ENCODE peak calls at places on chromosomes 7 and 10, in six cellular contexts. One of them, this sample, is unnamed.

GRCh38 chr7:95045236-95045923 is 138.0 kb downstream of the PPP1R9A start:
- DNase-seq in CD4-positive, CD25-positive, alpha-beta regulatory T cell: no peak
- DNase-seq in GM23248: peak
- DNase-seq in psoas muscle: no peak
- DNase-seq in DND-41: no peak
- DNase-seq in left ventricle myocardium inferior: no peak
- DNase-seq in this sample: no peak

GRCh38 chr7:5796076-5796475 is 14.6 kb upstream of the RNF216 start:
- DNase-seq in CD4-positive, CD25-positive, alpha-beta regulatory T cell: no peak
- DNase-seq in DND-41: no peak
- DNase-seq in left ventricle myocardium inferior: no peak
- DNase-seq in GM23248: no peak
- DNase-seq in psoas muscle: no peak
- DNase-seq in this sample: no peak

GRCh38 chr7:69868921-69869320 is 270.6 kb downstream of the AUTS2 start:
- DNase-seq in psoas muscle: no peak
- DNase-seq in GM23248: no peak
- DNase-seq in DND-41: no peak
- DNase-seq in left ventricle myocardium inferior: no peak
- DNase-seq in CD4-positive, CD25-positive, alpha-beta regulatory T cell: no peak
- DNase-seq in this sample: no peak

GRCh38 chr7:110960811-110961210 is 130.1 kb upstream of the LRRN3 start:
- DNase-seq in left ventricle myocardium inferior: no peak
- DNase-seq in psoas muscle: no peak
- DNase-seq in GM23248: peak
- DNase-seq in DND-41: no peak
- DNase-seq in CD4-positive, CD25-positive, alpha-beta regulatory T cell: no peak
- DNase-seq in this sample: no peak

GRCh38 chr7:88456490-88456889 is 149.8 kb upstream of the STEAP4 start:
- DNase-seq in DND-41: no peak
- DNase-seq in left ventricle myocardium inferior: no peak
- DNase-seq in CD4-positive, CD25-positive, alpha-beta regulatory T cell: no peak
- DNase-seq in GM23248: no peak
- DNase-seq in psoas muscle: no peak
- DNase-seq in this sample: no peak

GRCh38 chr10:18312385-18313145 is 172.3 kb downstream of the CACNB2 start:
- DNase-seq in GM23248: peak
- DNase-seq in psoas muscle: no peak
- DNase-seq in CD4-positive, CD25-positive, alpha-beta regulatory T cell: peak
- DNase-seq in left ventricle myocardium inferior: no peak
- DNase-seq in DND-41: peak
- DNase-seq in this sample: no peak

GRCh38 chr10:79178614-79179403 is 110.0 kb downstream of the ZMIZ1 start:
- DNase-seq in left ventricle myocardium inferior: no peak
- DNase-seq in GM23248: peak
- DNase-seq in psoas muscle: peak
- DNase-seq in DND-41: no peak
- DNase-seq in CD4-positive, CD25-positive, alpha-beta regulatory T cell: no peak
- DNase-seq in this sample: peak

GRCh38 chr7:132113536-132114409 is 462.5 kb downstream of the PLXNA4 start:
- DNase-seq in CD4-positive, CD25-positive, alpha-beta regulatory T cell: no peak
- DNase-seq in left ventricle myocardium inferior: no peak
- DNase-seq in GM23248: no peak
- DNase-seq in DND-41: no peak
- DNase-seq in psoas muscle: no peak
- DNase-seq in this sample: no peak

GRCh38 chr10:99976886-99977391 is 32.8 kb downstream of the DNMBP start:
- DNase-seq in psoas muscle: no peak
- DNase-seq in GM23248: peak
- DNase-seq in left ventricle myocardium inferior: no peak
- DNase-seq in CD4-positive, CD25-positive, alpha-beta regulatory T cell: no peak
- DNase-seq in DND-41: no peak
- DNase-seq in this sample: no peak

GRCh38 chr10:99975106-99975829 is 34.5 kb downstream of the DNMBP start:
- DNase-seq in CD4-positive, CD25-positive, alpha-beta regulatory T cell: no peak
- DNase-seq in left ventricle myocardium inferior: no peak
- DNase-seq in DND-41: no peak
- DNase-seq in psoas muscle: no peak
- DNase-seq in GM23248: no peak
- DNase-seq in this sample: no peak

GRCh38 chr10:99975942-99976809 is 33.6 kb downstream of the DNMBP start:
- DNase-seq in psoas muscle: no peak
- DNase-seq in CD4-positive, CD25-positive, alpha-beta regulatory T cell: no peak
- DNase-seq in GM23248: peak
- DNase-seq in left ventricle myocardium inferior: no peak
- DNase-seq in DND-41: no peak
- DNase-seq in this sample: no peak

GRCh38 chr10:99979066-99979685 is 30.6 kb downstream of the DNMBP start:
- DNase-seq in psoas muscle: no peak
- DNase-seq in DND-41: no peak
- DNase-seq in left ventricle myocardium inferior: no peak
- DNase-seq in CD4-positive, CD25-positive, alpha-beta regulatory T cell: no peak
- DNase-seq in GM23248: no peak
- DNase-seq in this sample: no peak

GRCh38 chr10:99977916-99978315 is 31.8 kb downstream of the DNMBP start:
- DNase-seq in GM23248: peak
- DNase-seq in CD4-positive, CD25-positive, alpha-beta regulatory T cell: no peak
- DNase-seq in psoas muscle: no peak
- DNase-seq in DND-41: no peak
- DNase-seq in left ventricle myocardium inferior: no peak
- DNase-seq in this sample: no peak
- H3K4me3 ChIP-seq in GM23248: peak
- H3K4me3 ChIP-seq in CD4-positive, CD25-positive, alpha-beta regulatory T cell: no peak
- H3K4me3 ChIP-seq in psoas muscle: no peak
- H3K4me3 ChIP-seq in DND-41: no peak
- H3K4me3 ChIP-seq in left ventricle myocardium inferior: no peak
- H3K4me3 ChIP-seq in this sample: no peak

GRCh38 chr10:88499569-88500470 is 83.3 kb downstream of the RNLS start:
- DNase-seq in GM23248: peak
- DNase-seq in CD4-positive, CD25-positive, alpha-beta regulatory T cell: no peak
- DNase-seq in psoas muscle: no peak
- DNase-seq in DND-41: no peak
- DNase-seq in left ventricle myocardium inferior: no peak
- DNase-seq in this sample: no peak

GRCh38 chr10:88505680-88506215 is 77.4 kb downstream of the RNLS start:
- DNase-seq in left ventricle myocardium inferior: no peak
- DNase-seq in CD4-positive, CD25-positive, alpha-beta regulatory T cell: no peak
- DNase-seq in GM23248: no peak
- DNase-seq in DND-41: no peak
- DNase-seq in psoas muscle: no peak
- DNase-seq in this sample: no peak

GRCh38 chr10:88505265-88505664 is 77.9 kb downstream of the RNLS start:
- DNase-seq in CD4-positive, CD25-positive, alpha-beta regulatory T cell: no peak
- DNase-seq in DND-41: no peak
- DNase-seq in psoas muscle: no peak
- DNase-seq in left ventricle myocardium inferior: no peak
- DNase-seq in GM23248: no peak
- DNase-seq in this sample: no peak

GRCh38 chr10:88497878-88498277 is 85.2 kb downstream of the RNLS start:
- DNase-seq in CD4-positive, CD25-positive, alpha-beta regulatory T cell: no peak
- DNase-seq in psoas muscle: no peak
- DNase-seq in left ventricle myocardium inferior: no peak
- DNase-seq in GM23248: peak
- DNase-seq in DND-41: no peak
- DNase-seq in this sample: no peak

DNA sequence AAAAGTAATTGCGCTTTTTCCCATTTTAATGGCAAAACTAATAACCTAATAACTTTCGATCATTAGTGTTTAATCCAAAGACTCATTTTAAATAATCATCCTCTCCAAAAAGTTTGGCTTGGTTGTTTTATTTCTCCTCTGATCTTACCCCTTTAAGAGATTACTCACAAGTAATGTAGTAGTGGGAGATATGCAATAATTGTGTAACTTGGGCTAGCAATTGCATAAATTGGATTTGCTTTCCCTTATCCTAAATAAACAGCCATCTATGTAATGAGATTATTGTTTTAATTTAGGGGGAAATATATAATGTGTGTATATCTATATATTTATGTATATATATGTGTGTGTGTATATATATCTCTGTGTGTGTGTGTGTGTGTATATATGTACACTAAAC is 82.5 kb downstream of the RNLS start:
- DNase-seq in DND-41: no peak
- DNase-seq in psoas muscle: no peak
- DNase-seq in CD4-positive, CD25-positive, alpha-beta regulatory T cell: no peak
- DNase-seq in left ventricle myocardium inferior: no peak
- DNase-seq in GM23248: peak
- DNase-seq in this sample: no peak
- H3K27ac ChIP-seq in DND-41: no peak
- H3K27ac ChIP-seq in psoas muscle: no peak
- H3K27ac ChIP-seq in CD4-positive, CD25-positive, alpha-beta regulatory T cell: no peak
- H3K27ac ChIP-seq in left ventricle myocardium inferior: no peak
- H3K27ac ChIP-seq in GM23248: no peak
- H3K27ac ChIP-seq in this sample: no peak

GRCh38 chr10:133324198-133324792 is 12.4 kb downstream of the CALY start:
- DNase-seq in left ventricle myocardium inferior: peak
- DNase-seq in GM23248: peak
- DNase-seq in DND-41: peak
- DNase-seq in CD4-positive, CD25-positive, alpha-beta regulatory T cell: peak
- DNase-seq in psoas muscle: peak
- DNase-seq in this sample: no peak

GRCh38 chr10:133324857-133325260 is 11.8 kb downstream of the CALY start:
- DNase-seq in DND-41: no peak
- DNase-seq in left ventricle myocardium inferior: no peak
- DNase-seq in psoas muscle: no peak
- DNase-seq in CD4-positive, CD25-positive, alpha-beta regulatory T cell: no peak
- DNase-seq in GM23248: no peak
- DNase-seq in this sample: no peak

GRCh38 chr10:133326745-133327650 is 9.7 kb downstream of the CALY start:
- DNase-seq in DND-41: no peak
- DNase-seq in psoas muscle: peak
- DNase-seq in CD4-positive, CD25-positive, alpha-beta regulatory T cell: no peak
- DNase-seq in GM23248: peak
- DNase-seq in left ventricle myocardium inferior: no peak
- DNase-seq in this sample: no peak

GRCh38 chr10:133325761-133326463 is 10.8 kb downstream of the CALY start:
- DNase-seq in CD4-positive, CD25-positive, alpha-beta regulatory T cell: no peak
- DNase-seq in DND-41: no peak
- DNase-seq in left ventricle myocardium inferior: no peak
- DNase-seq in GM23248: peak
- DNase-seq in psoas muscle: peak
- DNase-seq in this sample: no peak

DNA sequence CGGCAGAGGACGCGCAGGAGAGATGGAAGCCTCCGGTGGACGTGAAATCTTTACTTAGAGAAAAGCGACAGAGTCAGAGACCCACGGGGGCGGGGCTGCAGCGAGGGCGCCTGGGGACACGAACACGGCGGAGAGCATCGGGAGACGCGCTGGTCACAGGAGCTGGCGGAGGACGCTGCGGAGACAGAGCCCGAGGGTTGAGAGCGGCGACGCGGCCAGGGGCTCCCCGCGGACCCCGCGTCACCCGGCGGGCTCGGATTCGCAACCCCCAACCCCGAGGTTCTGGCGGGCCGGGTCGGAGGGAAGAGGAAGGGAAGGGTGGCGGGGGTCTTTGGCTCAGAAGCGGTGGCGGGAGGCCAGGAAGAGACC is 11.3 kb downstream of the CALY start:
- DNase-seq in psoas muscle: no peak
- DNase-seq in CD4-positive, CD25-positive, alpha-beta regulatory T cell: no peak
- DNase-seq in DND-41: no peak
- DNase-seq in GM23248: peak
- DNase-seq in left ventricle myocardium inferior: no peak
- DNase-seq in this sample: no peak
- H3K4me3 ChIP-seq in psoas muscle: peak
- H3K4me3 ChIP-seq in CD4-positive, CD25-positive, alpha-beta regulatory T cell: no peak
- H3K4me3 ChIP-seq in DND-41: no peak
- H3K4me3 ChIP-seq in GM23248: peak
- H3K4me3 ChIP-seq in left ventricle myocardium inferior: peak
- H3K4me3 ChIP-seq in this sample: peak

GRCh38 chr7:40760997-40761396 is 626.2 kb downstream of the SUGCT start:
- DNase-seq in GM23248: no peak
- DNase-seq in left ventricle myocardium inferior: no peak
- DNase-seq in CD4-positive, CD25-positive, alpha-beta regulatory T cell: no peak
- DNase-seq in DND-41: no peak
- DNase-seq in psoas muscle: no peak
- DNase-seq in this sample: no peak
- H3K27ac ChIP-seq in GM23248: no peak
- H3K27ac ChIP-seq in left ventricle myocardium inferior: no peak
- H3K27ac ChIP-seq in CD4-positive, CD25-positive, alpha-beta regulatory T cell: no peak
- H3K27ac ChIP-seq in DND-41: no peak
- H3K27ac ChIP-seq in psoas muscle: no peak
- H3K27ac ChIP-seq in this sample: no peak

DNA sequence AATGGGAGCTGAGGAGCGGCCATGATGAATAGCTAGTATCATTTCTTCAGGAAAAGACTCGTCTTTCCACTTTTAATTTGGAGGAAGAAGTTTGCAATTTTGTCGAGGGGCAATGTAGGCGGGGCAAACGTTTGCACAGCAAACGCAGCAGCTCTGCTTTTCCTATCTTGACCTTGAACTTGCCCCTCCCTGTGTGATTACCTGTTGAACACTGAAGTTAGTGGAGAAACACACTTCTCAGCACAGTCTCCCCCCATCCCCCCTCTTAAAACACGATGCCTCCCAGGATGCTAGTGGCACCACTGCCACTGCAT is 178 bp upstream of the EPDR1 start:
- DNase-seq in left ventricle myocardium inferior: no peak
- DNase-seq in psoas muscle: no peak
- DNase-seq in GM23248: no peak
- DNase-seq in CD4-positive, CD25-positive, alpha-beta regulatory T cell: no peak
- DNase-seq in DND-41: no peak
- DNase-seq in this sample: no peak
- H3K4me3 ChIP-seq in left ventricle myocardium inferior: peak
- H3K4me3 ChIP-seq in psoas muscle: peak
- H3K4me3 ChIP-seq in GM23248: peak
- H3K4me3 ChIP-seq in CD4-positive, CD25-positive, alpha-beta regulatory T cell: no peak
- H3K4me3 ChIP-seq in DND-41: peak
- H3K4me3 ChIP-seq in this sample: peak

DNA sequence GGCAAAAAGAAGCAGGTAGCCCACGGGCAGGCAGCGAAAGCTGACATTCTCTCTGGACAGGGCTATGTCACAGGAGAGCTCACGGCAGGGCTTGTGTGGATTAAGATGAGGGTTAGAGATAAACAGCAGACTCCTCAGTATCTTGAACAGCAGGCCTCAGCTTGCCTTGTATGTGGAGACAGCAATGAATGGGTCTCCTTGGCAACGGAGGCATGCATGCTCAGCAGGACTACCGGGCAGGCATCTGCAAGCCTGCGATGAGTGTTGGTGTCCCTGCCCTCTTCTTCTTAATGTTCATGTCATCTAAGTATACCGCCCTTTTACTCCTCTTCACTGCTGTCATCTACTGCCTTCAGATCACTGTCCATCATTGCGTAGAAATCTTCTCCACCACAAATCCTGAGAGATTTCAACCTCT is 81.9 kb upstream of the C1GALT1 start:
- DNase-seq in GM23248: no peak
- DNase-seq in DND-41: peak
- DNase-seq in psoas muscle: no peak
- DNase-seq in CD4-positive, CD25-positive, alpha-beta regulatory T cell: no peak
- DNase-seq in left ventricle myocardium inferior: no peak
- DNase-seq in this sample: no peak
- H3K27ac ChIP-seq in GM23248: no peak
- H3K27ac ChIP-seq in DND-41: no peak
- H3K27ac ChIP-seq in psoas muscle: no peak
- H3K27ac ChIP-seq in CD4-positive, CD25-positive, alpha-beta regulatory T cell: no peak
- H3K27ac ChIP-seq in left ventricle myocardium inferior: peak
- H3K27ac ChIP-seq in this sample: no peak

GRCh38 chr7:123003539-123004126 is 8.1 kb upstream of the TAS2R16 start:
- DNase-seq in CD4-positive, CD25-positive, alpha-beta regulatory T cell: no peak
- DNase-seq in GM23248: no peak
- DNase-seq in DND-41: no peak
- DNase-seq in psoas muscle: no peak
- DNase-seq in left ventricle myocardium inferior: no peak
- DNase-seq in this sample: no peak
- H3K4me3 ChIP-seq in CD4-positive, CD25-positive, alpha-beta regulatory T cell: no peak
- H3K4me3 ChIP-seq in GM23248: no peak
- H3K4me3 ChIP-seq in DND-41: no peak
- H3K4me3 ChIP-seq in psoas muscle: no peak
- H3K4me3 ChIP-seq in left ventricle myocardium inferior: no peak
- H3K4me3 ChIP-seq in this sample: no peak